ENCODE peak calls at places on chromosomes 2 and 18, in seven cellular contexts. S is activated CD8-positive, alpha-beta T cell treated with anti-CD3 and anti-CD28 coated beads for 36 hours; Q is GM23248; Y is NCI-H1105 treated with DMSO at 0.1 percent for 48 hours; G is neuronal stem cell; I is non-pigmented ciliary epithelial cell; W is RWPE1. H is an unnamed sample.

GRCh38 chr18:8810157-8810556 is 104.8 kb downstream of the MTCL1 start:
- DNase-seq in I (no peak), G (no peak), Q (no peak), S (no peak), Y (no peak), W (no peak), H (no peak)

GRCh38 chr2:23480991-23481797 is 96.2 kb downstream of the KLHL29 start:
- DNase-seq in I (peak), Q (peak), S (no peak), W (peak), G (no peak), Y (no peak), H (no peak)

GRCh38 chr2:72334806-72335205 is 187.1 kb upstream of the CYP26B1 start:
- DNase-seq in Q (no peak), Y (no peak), I (no peak), S (no peak), G (no peak), W (no peak), H (no peak)

GRCh38 chr18:9612215-9612830 is 2.0 kb downstream of the PPP4R1 start:
- DNase-seq in Y (peak), S (peak), I (no peak), G (no peak), W (peak), Q (peak), H (peak)

GRCh38 chr2:20617892-20618467 is 32.9 kb downstream of the HS1BP3 start:
- DNase-seq in S (no peak), I (peak), W (peak), G (no peak), Y (no peak), Q (peak), H (peak)

GRCh38 chr2:15561574-15562344 is 625 bp upstream of the NBAS start:
- DNase-seq in I (no peak), G (no peak), Y (peak), Q (peak), S (peak), W (peak), H (peak)

GRCh38 chr2:72837171-72837570 is 11.3 kb upstream of the EXOC6B start:
- DNase-seq in Q (peak), I (no peak), Y (no peak), S (no peak), W (no peak), G (no peak), H (no peak)

GRCh38 chr18:49625021-49625691 is 63.3 kb downstream of the LIPG start:
- DNase-seq in Y (no peak), Q (peak), S (no peak), I (no peak), G (no peak), W (no peak), H (no peak)

GRCh38 chr2:73003027-73003426 is 68.5 kb downstream of the SFXN5 start:
- DNase-seq in Q (no peak), G (no peak), Y (no peak), W (no peak), I (no peak), S (no peak), H (no peak)

GRCh38 chr2:139469985-139470384 is 689.8 kb upstream of the NXPH2 start:
- DNase-seq in W (no peak), G (no peak), Q (no peak), Y (no peak), S (no peak), I (no peak), H (no peak)

GRCh38 chr2:167215595-167215994 is 327.3 kb downstream of the XIRP2 start:
- DNase-seq in G (no peak), I (no peak), Q (no peak), S (no peak), Y (no peak), W (no peak), H (no peak)

GRCh38 chr2:201907128-201907886 is 101.0 kb downstream of the CDK15 start:
- DNase-seq in Y (no peak), I (no peak), W (no peak), Q (no peak), S (no peak), G (no peak), H (no peak)

GRCh38 chr2:190409616-190410015 is 1.5 kb downstream of the MFSD6 start:
- DNase-seq in Q (no peak), W (no peak), Y (peak), G (no peak), I (no peak), S (no peak), H (no peak)

GRCh38 chr2:85852078-85852790 is 36.6 kb downstream of the ST3GAL5 start:
- DNase-seq in Y (no peak), I (no peak), W (no peak), S (no peak), G (no peak), Q (no peak), H (no peak)

GRCh38 chr2:235532307-235532706 is 38.5 kb downstream of the AGAP1 start:
- DNase-seq in W (no peak), G (no peak), Y (no peak), S (no peak), Q (no peak), I (no peak), H (no peak)

GRCh38 chr2:95159690-95160449 is at the start of gene ZNF514:
- DNase-seq in I (peak), Y (peak), W (peak), Q (peak), S (peak), G (peak), H (peak)

GRCh38 chr2:190477563-190478454 is 56.7 kb downstream of the NEMP2 start:
- DNase-seq in W (no peak), G (no peak), Q (peak), I (no peak), Y (no peak), S (no peak), H (no peak)

GRCh38 chr18:12993439-12993838 is 2.3 kb downstream of the CEP192 start:
- DNase-seq in G (no peak), S (no peak), Q (no peak), Y (no peak), W (no peak), I (no peak), H (peak)

GRCh38 chr2:223760838-223761502 is 76.4 kb downstream of the AP1S3 start:
- DNase-seq in W (peak), S (peak), Q (peak), Y (no peak), G (no peak), I (peak), H (peak)

GRCh38 chr2:138116456-138116855 is 152.2 kb downstream of the HNMT start:
- DNase-seq in Q (no peak), G (no peak), I (no peak), S (no peak), Y (no peak), W (no peak), H (no peak)